ENCODE peak calls at places on chromosomes 2 and 18, in six cellular contexts. O, N, U, L, Z and S are unnamed samples. For H3K36me3, the result is how much of the 10 kb centered on the place peaks cover.

GRCh38 chr2:63055510-63056308 is 5.1 kb downstream of the OTX1 start:
- DNase-seq in O (no peak), U (no peak), L (no peak), N (no peak), Z (no peak), S (no peak)

GRCh38 chr2:184879671-184880070 is 281.3 kb downstream of the ZNF804A start:
- DNase-seq in O (no peak), U (no peak), L (no peak), N (no peak), Z (no peak), S (no peak)

GRCh38 chr2:68771211-68771721 is 36.7 kb downstream of the ARHGAP25 start:
- DNase-seq in L (no peak), N (no peak), Z (no peak), O (no peak), U (no peak), S (no peak)

GRCh38 chr18:9275890-9276289 is 58.7 kb upstream of the TWSG1 start:
- DNase-seq in U (no peak), Z (no peak), N (no peak), L (no peak), O (no peak), S (no peak)

GRCh38 chr18:72847134-72847533 is 20.7 kb downstream of the NETO1 start:
- DNase-seq in N (no peak), O (no peak), L (no peak), Z (no peak), U (no peak), S (no peak)

GRCh38 chr2:238240761-238241711 is 1.2 kb upstream of the HES6 start:
- DNase-seq in L (no peak), Z (no peak), U (peak), N (peak), O (no peak), S (peak)

GRCh38 chr2:239814136-239814916 is 210.8 kb downstream of the NDUFA10 start:
- DNase-seq in U (peak), L (no peak), N (no peak), Z (no peak), O (no peak), S (no peak)

GRCh38 chr2:15797231-15797945 is 143.0 kb upstream of the MYCN start:
- DNase-seq in L (no peak), O (no peak), U (no peak), N (no peak), Z (no peak), S (no peak)

GRCh38 chr2:45241061-45241561 is 231.9 kb upstream of the SIX2 start:
- DNase-seq in L (no peak), Z (no peak), N (no peak), U (no peak), O (no peak), S (no peak)

GRCh38 chr18:23141022-23141999 is 6.0 kb downstream of the CABLES1 start:
- DNase-seq in O (peak), Z (no peak), L (no peak), U (no peak), N (no peak), S (no peak)

GRCh38 chr2:240519396-240520142 is 38.2 kb downstream of the ANKMY1 start:
- DNase-seq in O (no peak), N (no peak), U (no peak), L (no peak), Z (no peak), S (no peak)

GRCh38 chr18:7878265-7879173 is 311.4 kb downstream of the PTPRM start:
- DNase-seq in O (peak), L (no peak), Z (no peak), U (no peak), N (no peak), S (peak)

GRCh38 chr2:150296795-150297546 is 190.5 kb downstream of the RND3 start:
- DNase-seq in Z (no peak), L (no peak), N (no peak), O (no peak), U (no peak), S (no peak)

GRCh38 chr2:218897394-218898108 is 16.9 kb downstream of the WNT10A start:
- DNase-seq in L (no peak), N (no peak), Z (no peak), O (no peak), U (no peak), S (no peak)

GRCh38 chr2:98912221-98912851 is 23.7 kb downstream of the CRACDL start:
- DNase-seq in L (no peak), Z (no peak), O (no peak), N (peak), U (no peak), S (no peak)

GRCh38 chr2:10733584-10733958 is 12.1 kb downstream of the ATP6V1C2 start:
- DNase-seq in U (peak), L (no peak), N (no peak), Z (no peak), O (no peak), S (no peak)

GRCh38 chr2:66171530-66171929 is 263.4 kb upstream of the MEIS1 start:
- DNase-seq in U (no peak), N (no peak), O (no peak), Z (no peak), L (no peak), S (no peak)

GRCh38 chr2:213476641-213477040 is 192.4 kb downstream of the SPAG16 start:
- DNase-seq in N (no peak), U (no peak), O (no peak), L (no peak), Z (no peak), S (no peak)

GRCh38 chr18:51890762-51891161 is 449.2 kb upstream of the DCC start:
- DNase-seq in Z (no peak), N (no peak), U (no peak), O (no peak), L (no peak), S (no peak)

GRCh38 chr2:224927671-224928173 is 114.5 kb downstream of the DOCK10 start:
- DNase-seq in N (no peak), O (no peak), U (no peak), L (no peak), Z (no peak), S (no peak)

GRCh38 chr2:209771474-209772292 is at the start of gene UNC80:
- DNase-seq in U (peak), Z (no peak), L (no peak), O (peak), N (no peak), S (peak)

GRCh38 chr2:29014811-29015414 is 33.8 kb downstream of the TOGARAM2 start:
- DNase-seq in O (no peak), Z (no peak), U (no peak), N (no peak), L (no peak), S (no peak)

GRCh38 chr2:181839811-181840210 is 51.7 kb upstream of the ITPRID2 start:
- DNase-seq in L (no peak), Z (no peak), O (no peak), N (no peak), U (no peak), S (no peak)

GRCh38 chr2:17815466-17816184 is 635 bp upstream of the MSGN1 start:
- DNase-seq in O (no peak), L (no peak), Z (no peak), U (no peak), N (no peak), S (no peak)

GRCh38 chr18:59853380-59853779 is 46.4 kb upstream of the PMAIP1 start:
- DNase-seq in Z (no peak), O (no peak), U (no peak), N (no peak), L (no peak), S (no peak)

GRCh38 chr2:203898697-203899096 is 31.1 kb downstream of the CTLA4 start:
- DNase-seq in O (no peak), N (no peak), Z (no peak), U (no peak), L (no peak), S (no peak)

GRCh38 chr2:27653397-27653796 is 10.0 kb downstream of the SUPT7L start:
- DNase-seq in N (no peak), U (no peak), L (no peak), O (no peak), Z (no peak), S (no peak)
- H3K36me3 ChIP-seq in N (under half), U (half or more), L (half or more), O (half or more), Z (under half), S (half or more)

DNA sequence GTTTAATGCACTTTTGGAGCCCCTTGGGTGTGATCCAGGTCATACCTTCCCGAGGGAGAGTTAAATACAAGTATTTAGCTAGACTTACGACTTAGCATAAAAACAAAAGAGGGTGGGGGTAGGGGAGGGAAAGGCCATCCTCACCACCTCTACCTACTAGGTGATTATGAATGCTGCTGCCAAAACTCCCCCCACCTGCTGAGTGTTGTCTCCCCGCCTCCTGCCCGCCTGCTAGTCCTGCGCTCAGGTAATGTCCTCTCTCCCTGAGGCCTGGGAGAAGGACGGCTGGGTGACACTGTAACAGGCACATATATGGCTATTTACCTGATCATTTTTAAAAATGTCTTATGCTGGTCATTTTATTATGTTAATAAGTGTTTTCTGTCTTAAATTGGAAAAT is 3.0 kb upstream of the NCKAP5 start:
- DNase-seq in N (no peak), U (no peak), Z (no peak), L (peak), O (no peak), S (peak)
- TF ChIP-seq ZNF274 in N (no peak), U (no peak), Z (no peak), L (no peak), O (no peak), S (no peak)

DNA sequence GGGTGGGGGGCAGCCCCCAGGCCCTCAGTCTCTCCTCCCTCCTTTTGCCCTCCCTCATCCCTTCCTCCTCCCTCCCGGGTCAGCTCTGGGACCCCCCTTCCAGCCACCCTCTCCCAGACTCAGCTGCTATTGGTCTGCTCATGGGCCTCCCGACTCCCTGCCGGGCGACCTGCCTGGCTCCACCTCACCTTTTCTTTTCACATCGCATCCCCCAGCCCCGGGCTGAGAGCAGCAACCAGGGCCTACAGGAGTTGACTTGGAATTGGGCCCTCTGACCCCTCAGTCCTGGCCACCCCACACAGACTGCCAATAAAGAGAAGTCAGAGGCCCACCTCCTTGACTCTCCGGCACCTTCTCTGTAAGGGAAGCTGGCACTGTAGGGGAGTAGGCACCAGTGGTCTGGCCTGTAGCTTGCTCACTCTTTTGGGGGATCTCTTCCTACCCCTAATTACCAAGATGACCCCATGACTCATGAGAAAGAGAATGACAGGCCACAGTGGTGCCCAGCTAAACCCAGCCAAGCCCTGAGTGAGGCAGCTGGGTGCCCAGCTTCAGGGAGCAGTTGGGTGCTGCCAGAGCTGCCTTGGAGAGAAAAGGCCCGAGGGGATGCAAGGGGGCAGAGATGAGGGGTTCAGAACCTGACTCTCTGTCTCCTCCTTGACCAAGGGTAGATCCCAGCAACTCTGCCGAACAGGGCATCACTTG is 2.0 kb upstream of the ECEL1 start:
- DNase-seq in L (no peak), N (no peak), Z (no peak), O (no peak), U (no peak), S (no peak)
- H3K4me3 ChIP-seq in L (no peak), N (no peak), Z (no peak), O (no peak), U (no peak), S (no peak)

GRCh38 chr2:190366248-190366753 is 22.9 kb downstream of the INPP1 start:
- DNase-seq in U (no peak), N (no peak), Z (no peak), L (no peak), O (no peak), S (no peak)

GRCh38 chr2:190362894-190363293 is 19.5 kb downstream of the INPP1 start:
- DNase-seq in N (no peak), O (no peak), Z (no peak), U (no peak), L (no peak), S (no peak)

GRCh38 chr2:190365499-190366204 is 22.3 kb downstream of the INPP1 start:
- DNase-seq in U (no peak), O (no peak), N (no peak), L (no peak), Z (no peak), S (no peak)

GRCh38 chr2:190369635-190370034 is 26.2 kb downstream of the INPP1 start:
- DNase-seq in U (no peak), Z (no peak), N (no peak), O (no peak), L (no peak), S (no peak)

GRCh38 chr2:190367091-190367490 is 23.7 kb downstream of the INPP1 start:
- DNase-seq in Z (no peak), U (no peak), L (no peak), N (no peak), O (no peak), S (no peak)
- H3K36me3 ChIP-seq in Z (under half), U (under half), L (under half), N (under half), O (under half), S (under half)

GRCh38 chr2:197259470-197259999 is 51.0 kb downstream of the ANKRD44 start:
- DNase-seq in O (no peak), Z (no peak), U (no peak), L (no peak), N (no peak), S (no peak)
- TF ChIP-seq ZNF274 in O (no peak), Z (no peak), U (no peak), L (no peak), N (no peak), S (no peak)